ENCODE peak calls at places on chromosomes 3 and 15, in nine cellular contexts. R is aorta, Q is IMR-90, U is fibroblast of lung, W is neural progenitor cell, A is colonic mucosa, K is Karpas-422, J is ovary, C is neuronal stem cell. E is an unnamed sample.

GRCh38 chr3:87173071-87173470 is 54.0 kb upstream of the CHMP2B start:
- DNase-seq in R (no peak), J (no peak), U (peak; percentile 28), C (no peak), Q (no peak), K (no peak), W (no peak), A (no peak), E (peak; percentile 37)

GRCh38 chr3:195160257-195160898 is 110.6 kb downstream of the XXYLT1 start:
- DNase-seq in U (peak; percentile 48), C (no peak), A (no peak), J (no peak), W (no peak), Q (peak; percentile 79), R (no peak), K (no peak), E (no peak)

GRCh38 chr3:194575484-194576210 is 57.6 kb downstream of the TMEM44 start:
- DNase-seq in A (no peak), W (no peak), C (no peak), U (peak; percentile 70), K (no peak), J (peak; percentile 20), Q (peak; percentile 64), R (peak; percentile 76), E (peak; percentile 61)

GRCh38 chr3:182241777-182242556 is 530.2 kb downstream of the SOX2 start:
- DNase-seq in Q (no peak), C (peak; percentile 67), J (peak; percentile 51), U (peak; percentile 97), K (no peak), A (no peak), R (no peak), W (peak; percentile 58), E (no peak)

GRCh38 chr3:50450135-50450911 is 53.1 kb downstream of the CACNA2D2 start:
- DNase-seq in R (peak; percentile 91), A (peak; percentile 55), K (no peak), J (no peak), C (no peak), Q (peak; percentile 15), W (peak; percentile 56), U (peak; percentile 77), E (no peak)

GRCh38 chr3:155052470-155052869 is 27.6 kb upstream of the MME start:
- DNase-seq in W (no peak), A (no peak), K (no peak), Q (no peak), J (no peak), C (no peak), U (no peak), R (no peak), E (no peak)

GRCh38 chr15:22827125-22827524 is 11.3 kb upstream of the NIPA2 start:
- DNase-seq in U (no peak), A (no peak), C (no peak), K (no peak), J (no peak), R (no peak), W (no peak), Q (no peak), E (no peak)

GRCh38 chr3:124149081-124149480 is 157.2 kb upstream of the ROPN1 start:
- DNase-seq in K (no peak), J (no peak), A (no peak), R (no peak), Q (no peak), C (no peak), U (no peak), W (no peak), E (no peak)

GRCh38 chr3:177835917-177836316 is 638.6 kb upstream of the TBL1XR1 start:
- DNase-seq in J (no peak), Q (peak; percentile 97), U (peak; percentile 99), C (no peak), W (no peak), A (no peak), K (no peak), R (no peak), E (peak; percentile 95)

GRCh38 chr15:59299919-59300617 is 72.6 kb downstream of the MYO1E start:
- DNase-seq in Q (peak; percentile 97), R (peak; percentile 88), J (no peak), A (peak; percentile 94), K (peak; percentile 90), W (no peak), U (peak; percentile 98), C (no peak), E (peak; percentile 96)

GRCh38 chr3:108554233-108554632 is 35.0 kb downstream of the CIP2A start:
- DNase-seq in A (no peak), Q (peak; percentile 12), K (no peak), U (no peak), C (no peak), W (no peak), R (no peak), J (no peak), E (no peak)

GRCh38 chr3:36876181-36876936 is 68.5 kb downstream of the TRANK1 start:
- DNase-seq in C (no peak), R (no peak), J (no peak), W (no peak), A (no peak), Q (no peak), U (no peak), K (no peak), E (no peak)

GRCh38 chr3:81352867-81353266 is 408.6 kb downstream of the GBE1 start:
- DNase-seq in A (peak; percentile 20), R (no peak), K (peak; percentile 67), J (no peak), C (no peak), U (peak; percentile 25), W (peak; percentile 38), Q (peak; percentile 8), E (peak; percentile 23)

GRCh38 chr3:28077566-28077965 is 163.9 kb upstream of the CMC1 start:
- DNase-seq in W (peak; percentile 75), K (no peak), Q (peak; percentile 5), A (no peak), U (peak; percentile 16), J (no peak), R (no peak), C (peak; percentile 40), E (peak; percentile 45)

GRCh38 chr3:157127831-157128767 is 31.8 kb downstream of the CCNL1 start:
- DNase-seq in K (no peak), Q (peak; percentile 89), C (no peak), A (no peak), J (peak; percentile 78), U (peak; percentile 88), W (no peak), R (peak; percentile 64), E (peak; percentile 89)

GRCh38 chr3:130968231-130968630 is 58.4 kb downstream of the ASTE1 start:
- DNase-seq in A (no peak), R (no peak), J (no peak), U (peak; percentile 89), C (no peak), W (no peak), K (no peak), Q (peak; percentile 77), E (peak; percentile 68)

GRCh38 chr3:105786988-105787387 is 81.8 kb downstream of the CBLB start:
- DNase-seq in Q (no peak), J (no peak), C (no peak), W (no peak), A (no peak), U (no peak), K (no peak), R (no peak), E (no peak)

GRCh38 chr3:105785790-105786189 is 83.0 kb downstream of the CBLB start:
- DNase-seq in U (no peak), W (no peak), R (no peak), Q (no peak), A (no peak), K (no peak), J (no peak), C (no peak), E (no peak)

GRCh38 chr3:105788548-105789036 is 80.2 kb downstream of the CBLB start:
- DNase-seq in R (no peak), A (no peak), C (no peak), K (no peak), J (no peak), U (peak; percentile 53), W (no peak), Q (no peak), E (no peak)

GRCh38 chr3:105783631-105784030 is 85.2 kb downstream of the CBLB start:
- DNase-seq in K (no peak), C (no peak), W (no peak), A (no peak), U (no peak), R (no peak), J (no peak), Q (no peak), E (no peak)

GRCh38 chr3:105786241-105786640 is 82.6 kb downstream of the CBLB start:
- DNase-seq in A (no peak), W (no peak), U (no peak), Q (no peak), K (no peak), R (no peak), C (no peak), J (no peak), E (no peak)
- H3K27ac ChIP-seq in A (no peak overlapping the region), W (no peak overlapping the region), U (no peak overlapping the region), Q (no peak overlapping the region), K (peak overlapping the region; percentile 20), R (no peak overlapping the region), C (no peak overlapping the region), J (no peak overlapping the region), E (no peak overlapping the region)

GRCh38 chr3:184332370-184333090 is 4.9 kb upstream of the FAM131A start:
- DNase-seq in U (peak; percentile 96), J (no peak), Q (peak; percentile 95), K (no peak), A (no peak), R (no peak), W (no peak), C (no peak), E (peak; percentile 93)
- H3K4me3 ChIP-seq in U (no peak overlapping the region), J (no peak overlapping the region), Q (no peak overlapping the region), K (no peak overlapping the region), A (no peak overlapping the region), R (no peak overlapping the region), W (no peak overlapping the region), C (no peak overlapping the region), E (no peak overlapping the region)

DNA sequence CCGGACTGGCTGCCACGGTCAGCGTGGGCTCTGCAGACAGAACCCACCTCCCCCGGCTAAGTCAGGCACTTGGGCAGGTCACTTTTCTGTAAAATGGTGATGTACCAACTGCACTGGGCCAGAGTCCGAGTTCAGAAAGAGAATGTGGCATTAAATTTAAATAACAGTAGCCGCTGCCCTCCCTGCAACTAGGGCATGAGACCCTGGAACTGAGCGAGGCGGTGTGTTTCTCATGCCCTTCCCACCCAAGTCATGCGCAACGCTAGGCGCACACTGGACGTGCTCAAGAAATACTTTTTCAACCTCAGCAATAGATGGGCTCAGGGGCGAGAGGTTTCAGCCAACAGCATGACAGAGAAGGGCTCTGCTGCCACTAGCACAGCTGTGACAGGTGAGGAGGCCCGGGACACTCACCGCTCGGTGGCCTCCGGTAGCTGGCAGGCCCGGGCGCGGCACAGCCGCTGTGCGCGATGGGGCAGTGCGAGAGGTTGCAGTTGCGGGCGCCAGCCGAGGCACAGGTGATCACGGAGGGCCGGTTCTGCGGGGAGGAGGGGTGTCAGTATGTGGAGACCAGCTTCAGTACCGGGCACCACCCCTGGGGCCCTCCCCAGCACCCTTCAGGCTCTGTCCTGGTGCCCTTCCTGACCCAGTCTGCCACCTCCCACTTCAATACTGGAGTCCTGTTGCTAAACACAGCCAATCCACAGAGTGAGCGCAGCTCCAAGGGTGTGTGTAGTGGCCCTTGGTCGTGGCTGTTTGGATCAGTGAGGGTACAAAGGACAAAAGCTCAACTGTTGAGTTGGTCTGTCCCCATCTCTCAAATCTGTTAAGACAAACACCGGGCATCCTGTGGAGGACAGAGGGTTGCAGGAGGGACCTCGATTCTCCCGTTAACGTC is 84.5 kb downstream of the VGLL4 start:
- DNase-seq in K (no peak), U (no peak), A (no peak), W (no peak), J (no peak), R (no peak), Q (no peak), C (no peak), E (no peak)
- H3K36me3 ChIP-seq in K (peaks cover 21% of the 10 kb centered on the region), U (peaks cover 30% of the 10 kb centered on the region), A (no peaks in the 10 kb centered on the region), W (no peaks in the 10 kb centered on the region), J (no peaks in the 10 kb centered on the region), R (no peaks in the 10 kb centered on the region), Q (peaks cover 70% of the 10 kb centered on the region), C (peaks cover 97% of the 10 kb centered on the region), E (peaks cover 64% of the 10 kb centered on the region)

GRCh38 chr3:46849686-46850467 is 13.4 kb downstream of the MYL3 start:
- DNase-seq in R (no peak), A (no peak), W (no peak), U (no peak), C (no peak), J (no peak), K (no peak), Q (no peak), E (no peak)
- H3K27ac ChIP-seq in R (no peak overlapping the region), A (no peak overlapping the region), W (no peak overlapping the region), U (no peak overlapping the region), C (no peak overlapping the region), J (no peak overlapping the region), K (no peak overlapping the region), Q (no peak overlapping the region), E (no peak overlapping the region)

E was measured in brain microvascular endothelial cell.